ENCODE peak calls at places on chromosomes 6 and 20, in eight cellular contexts. U is NAMALWA, R is mucosa of descending colon, D is body of pancreas, J is foreskin fibroblast, G is NCI-H1436 treated with DMSO at 0.1 percent for 48 hours, I is A549, T is iris pigment epithelial cell. H is an unnamed sample.

GRCh38 chr6:52331793-52332457 is 30.0 kb upstream of the PAQR8 start:
- DNase-seq in U (no peak), R (no peak), D (no peak), J (no peak), G (no peak), I (no peak), T (no peak), H (no peak)

GRCh38 chr6:25381077-25381476 is 101.9 kb downstream of the CARMIL1 start:
- DNase-seq in U (no peak), R (no peak), D (no peak), J (no peak), G (no peak), I (no peak), T (no peak), H (no peak)

GRCh38 chr6:154350293-154350692 is 6.3 kb downstream of the IPCEF1 start:
- DNase-seq in U (no peak), R (no peak), D (no peak), J (peak), G (no peak), I (no peak), T (no peak), H (no peak)

GRCh38 chr6:157981395-157982296 is at the start of gene SYNJ2:
- DNase-seq in U (peak), R (peak), D (peak), J (peak), G (no peak), I (peak), T (peak), H (peak)

GRCh38 chr6:167665698-167666380 is 160.9 kb upstream of the AFDN start:
- DNase-seq in U (no peak), R (no peak), D (no peak), J (no peak), G (no peak), I (no peak), T (no peak), H (no peak)

GRCh38 chr6:89843070-89843469 is 13.4 kb downstream of the CASP8AP2 start:
- DNase-seq in U (no peak), R (no peak), D (no peak), J (peak), G (no peak), I (no peak), T (peak), H (peak)

GRCh38 chr6:152563182-152563581 is 74.0 kb downstream of the SYNE1 start:
- DNase-seq in U (no peak), R (no peak), D (no peak), J (no peak), G (no peak), I (no peak), T (no peak), H (no peak)

GRCh38 chr20:57619053-57619831 is 984 bp downstream of the ZBP1 start:
- DNase-seq in U (peak), R (no peak), D (no peak), J (no peak), G (no peak), I (no peak), T (no peak), H (no peak)

GRCh38 chr6:170128811-170129681 is 161.8 kb downstream of the DLL1 start:
- DNase-seq in U (no peak), R (no peak), D (peak), J (no peak), G (no peak), I (no peak), T (no peak), H (no peak)

GRCh38 chr6:157107915-157108651 is 215.2 kb downstream of the TMEM242 start:
- DNase-seq in U (no peak), R (no peak), D (no peak), J (peak), G (peak), I (peak), T (peak), H (peak)

GRCh38 chr6:35453236-35453635 is 1.1 kb downstream of the FANCE start:
- DNase-seq in U (no peak), R (no peak), D (no peak), J (no peak), G (no peak), I (no peak), T (no peak), H (no peak)

GRCh38 chr6:170089937-170090335 is 200.9 kb downstream of the DLL1 start:
- DNase-seq in U (no peak), R (no peak), D (peak), J (no peak), G (no peak), I (no peak), T (no peak), H (no peak)

GRCh38 chr6:39426057-39426592 is 103.6 kb upstream of the KCNK16 start:
- DNase-seq in U (no peak), R (no peak), D (no peak), J (peak), G (no peak), I (peak), T (peak), H (no peak)

GRCh38 chr20:5072756-5073153 is 47.0 kb downstream of the PCNA start:
- DNase-seq in U (no peak), R (no peak), D (no peak), J (no peak), G (no peak), I (no peak), T (no peak), H (no peak)

GRCh38 chr6:128847481-128848168 is 35.3 kb upstream of the LAMA2 start:
- DNase-seq in U (no peak), R (no peak), D (no peak), J (no peak), G (no peak), I (no peak), T (no peak), H (no peak)

GRCh38 chr6:129353067-129353466 is 356.9 kb downstream of the ARHGAP18 start:
- DNase-seq in U (no peak), R (peak), D (peak), J (no peak), G (no peak), I (no peak), T (no peak), H (no peak)

GRCh38 chr6:137206562-137206961 is 12.6 kb downstream of the IFNGR1 start:
- DNase-seq in U (no peak), R (no peak), D (no peak), J (no peak), G (no peak), I (no peak), T (no peak), H (no peak)

GRCh38 chr6:10425177-10425972 is 10.5 kb upstream of the TFAP2A start:
- DNase-seq in U (no peak), R (no peak), D (no peak), J (no peak), G (no peak), I (no peak), T (peak), H (no peak)

GRCh38 chr6:921400-921799 is 228.5 kb upstream of the EXOC2 start:
- DNase-seq in U (no peak), R (no peak), D (no peak), J (no peak), G (no peak), I (no peak), T (no peak), H (no peak)

GRCh38 chr6:31528821-31529328 is at the start of gene MCCD1:
- DNase-seq in U (peak), R (no peak), D (no peak), J (peak), G (no peak), I (no peak), T (no peak), H (no peak)

GRCh38 chr6:25697537-25698340 is 45.7 kb downstream of the SCGN start:
- DNase-seq in U (no peak), R (no peak), D (no peak), J (no peak), G (no peak), I (no peak), T (no peak), H (peak)

GRCh38 chr6:169543704-169544103 is 158.1 kb downstream of the WDR27 start:
- DNase-seq in U (no peak), R (no peak), D (no peak), J (no peak), G (no peak), I (no peak), T (no peak), H (no peak)

GRCh38 chr6:147738516-147739187 is 230.2 kb downstream of the SAMD5 start:
- DNase-seq in U (no peak), R (no peak), D (no peak), J (no peak), G (no peak), I (no peak), T (peak), H (no peak)

GRCh38 chr6:122709922-122710512 is 69.5 kb upstream of the FABP7 start:
- DNase-seq in U (peak), R (no peak), D (no peak), J (no peak), G (no peak), I (no peak), T (no peak), H (no peak)

GRCh38 chr20:51871943-51872342 is 69.6 kb upstream of the SALL4 start:
- DNase-seq in U (no peak), R (no peak), D (no peak), J (no peak), G (no peak), I (no peak), T (no peak), H (no peak)

H was measured in HFFc6.